ENCODE peak calls at places on chromosome 1, in ten cellular contexts. N, U, Z, A, X, K, G, S, I and F are unnamed samples. For H3K27me3, the result is how much of the 10 kb centered on the place peaks cover.

GRCh38 chr1:193115629-193116227 is 6.1 kb upstream of the CDC73 start:
- DNase-seq in N (no peak), U (peak), Z (no peak), A (peak), X (no peak), K (peak), G (peak), S (no peak), I (peak), F (peak)

GRCh38 chr1:43978551-43979260 is at the start of gene B4GALT2:
- DNase-seq in N (no peak), U (no peak), Z (peak), A (peak), X (no peak), K (no peak), G (peak), S (peak), I (peak), F (peak)

GRCh38 chr1:75125161-75125681 is 9.0 kb upstream of the LHX8 start:
- DNase-seq in N (no peak), U (no peak), Z (no peak), A (no peak), X (no peak), K (no peak), G (no peak), S (no peak), I (no peak), F (no peak)

GRCh38 chr1:22024485-22025367 is 23.3 kb downstream of the CELA3A start:
- DNase-seq in N (peak), U (peak), Z (peak), A (peak), X (peak), K (peak), G (peak), S (peak), I (peak), F (peak)

GRCh38 chr1:244665771-244666217 is 12.9 kb downstream of the DESI2 start:
- DNase-seq in N (no peak), U (peak), Z (no peak), A (no peak), X (peak), K (no peak), G (no peak), S (no peak), I (peak), F (no peak)

GRCh38 chr1:186155594-186155993 is 219.5 kb downstream of the TPR start:
- DNase-seq in N (no peak), U (peak), Z (no peak), A (peak), X (no peak), K (peak), G (no peak), S (no peak), I (peak), F (peak)

GRCh38 chr1:12709696-12710095 is 6.2 kb upstream of the AADACL3 start:
- DNase-seq in N (no peak), U (no peak), Z (no peak), A (no peak), X (no peak), K (no peak), G (no peak), S (no peak), I (no peak), F (no peak)

GRCh38 chr1:40344597-40344996 is 27.5 kb upstream of the COL9A2 start:
- DNase-seq in N (peak), U (peak), Z (no peak), A (no peak), X (no peak), K (no peak), G (no peak), S (peak), I (peak), F (peak)

GRCh38 chr1:93585059-93585966 is 96.3 kb downstream of the BCAR3 start:
- DNase-seq in N (no peak), U (no peak), Z (no peak), A (peak), X (no peak), K (no peak), G (no peak), S (peak), I (peak), F (no peak)

GRCh38 chr1:57411262-57411661 is 12.6 kb downstream of the DAB1 start:
- DNase-seq in N (no peak), U (no peak), Z (no peak), A (peak), X (no peak), K (no peak), G (no peak), S (no peak), I (peak), F (peak)

GRCh38 chr1:71422221-71422620 is 341.4 kb upstream of the ZRANB2 start:
- DNase-seq in N (no peak), U (no peak), Z (no peak), A (no peak), X (no peak), K (no peak), G (no peak), S (no peak), I (no peak), F (no peak)

GRCh38 chr1:45335732-45336365 is 4.1 kb upstream of the TOE1 start:
- DNase-seq in N (no peak), U (no peak), Z (no peak), A (peak), X (no peak), K (no peak), G (no peak), S (no peak), I (no peak), F (no peak)

GRCh38 chr1:12148160-12148957 is 18.4 kb upstream of the TNFRSF1B start:
- DNase-seq in N (no peak), U (no peak), Z (no peak), A (peak), X (no peak), K (peak), G (peak), S (no peak), I (no peak), F (no peak)

GRCh38 chr1:103084176-103084575 is 24.1 kb downstream of the COL11A1 start:
- DNase-seq in N (no peak), U (no peak), Z (no peak), A (no peak), X (no peak), K (no peak), G (no peak), S (no peak), I (no peak), F (no peak)

GRCh38 chr1:47424336-47424982 is 8.4 kb downstream of the FOXE3 start:
- DNase-seq in N (no peak), U (peak), Z (no peak), A (peak), X (no peak), K (peak), G (peak), S (no peak), I (peak), F (peak)

GRCh38 chr1:220788146-220788545 is 1.4 kb downstream of the MTARC1 start:
- DNase-seq in N (no peak), U (no peak), Z (no peak), A (peak), X (no peak), K (no peak), G (no peak), S (no peak), I (peak), F (no peak)
- H3K27me3 ChIP-seq in N (under half), U (under half), Z (under half), A (under half), X (under half), K (under half), G (under half), S (under half), I (under half), F (under half)

GRCh38 chr1:4657244-4657789 is 2.9 kb downstream of the AJAP1 start:
- DNase-seq in N (no peak), U (no peak), Z (no peak), A (no peak), X (no peak), K (no peak), G (no peak), S (no peak), I (no peak), F (no peak)
- H3K4me3 ChIP-seq in N (no peak), U (no peak), Z (peak), A (no peak), X (no peak), K (no peak), G (no peak), S (no peak), I (no peak), F (no peak)

GRCh38 chr1:156430809-156431208 is 61.8 kb downstream of the RHBG start:
- DNase-seq in N (no peak), U (no peak), Z (no peak), A (no peak), X (no peak), K (no peak), G (no peak), S (no peak), I (no peak), F (no peak)

GRCh38 chr1:156430305-156430704 is 61.3 kb downstream of the RHBG start:
- DNase-seq in N (no peak), U (no peak), Z (no peak), A (no peak), X (no peak), K (no peak), G (peak), S (no peak), I (no peak), F (no peak)

GRCh38 chr1:156428772-156429288 is 59.8 kb downstream of the RHBG start:
- DNase-seq in N (no peak), U (no peak), Z (no peak), A (no peak), X (no peak), K (no peak), G (no peak), S (no peak), I (no peak), F (no peak)

GRCh38 chr1:156427858-156428257 is 58.8 kb downstream of the RHBG start:
- DNase-seq in N (no peak), U (no peak), Z (no peak), A (no peak), X (no peak), K (no peak), G (no peak), S (no peak), I (no peak), F (no peak)

GRCh38 chr1:156429308-156430060 is 60.5 kb downstream of the RHBG start:
- DNase-seq in N (no peak), U (no peak), Z (peak), A (no peak), X (no peak), K (no peak), G (no peak), S (no peak), I (no peak), F (no peak)
- H3K27me3 ChIP-seq in N (under half), U (half or more), Z (under half), A (half or more), X (half or more), K (under half), G (under half), S (half or more), I (half or more), F (half or more)

DNA sequence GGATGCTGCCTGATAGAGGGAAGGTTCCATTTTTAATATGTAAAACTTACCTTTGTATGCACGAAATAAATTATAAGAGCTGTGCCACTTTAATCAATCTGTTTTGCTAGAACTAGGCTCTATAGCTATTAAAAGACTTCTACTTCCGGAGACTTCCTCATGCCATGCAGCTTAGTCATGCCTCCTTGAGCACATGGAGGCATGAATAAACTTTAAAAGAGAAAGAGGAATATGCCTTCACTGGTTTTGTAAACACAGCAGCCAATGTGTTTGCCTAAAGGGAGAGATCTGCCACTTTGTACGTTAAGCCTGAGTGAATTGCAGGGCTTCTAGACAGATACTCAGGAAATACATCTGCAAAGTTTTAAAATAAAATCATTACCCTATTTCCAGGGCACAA is 604.6 kb downstream of the LRRIQ3 start:
- DNase-seq in N (no peak), U (peak), Z (no peak), A (peak), X (no peak), K (no peak), G (no peak), S (no peak), I (peak), F (peak)
- H3K4me3 ChIP-seq in N (no peak), U (no peak), Z (no peak), A (no peak), X (no peak), K (no peak), G (no peak), S (no peak), I (no peak), F (no peak)

GRCh38 chr1:220455559-220455958 is 72.4 kb upstream of the MARK1 start:
- DNase-seq in N (no peak), U (no peak), Z (no peak), A (no peak), X (no peak), K (no peak), G (no peak), S (no peak), I (no peak), F (no peak)
- H3K27me3 ChIP-seq in N (under half), U (under half), Z (under half), A (under half), X (under half), K (under half), G (under half), S (under half), I (under half), F (under half)

GRCh38 chr1:212482006-212482351 is 49.3 kb downstream of the NENF start:
- DNase-seq in N (no peak), U (no peak), Z (no peak), A (no peak), X (no peak), K (no peak), G (no peak), S (no peak), I (no peak), F (peak)
- H3K4me3 ChIP-seq in N (no peak), U (no peak), Z (no peak), A (no peak), X (no peak), K (no peak), G (no peak), S (no peak), I (no peak), F (no peak)

DNA sequence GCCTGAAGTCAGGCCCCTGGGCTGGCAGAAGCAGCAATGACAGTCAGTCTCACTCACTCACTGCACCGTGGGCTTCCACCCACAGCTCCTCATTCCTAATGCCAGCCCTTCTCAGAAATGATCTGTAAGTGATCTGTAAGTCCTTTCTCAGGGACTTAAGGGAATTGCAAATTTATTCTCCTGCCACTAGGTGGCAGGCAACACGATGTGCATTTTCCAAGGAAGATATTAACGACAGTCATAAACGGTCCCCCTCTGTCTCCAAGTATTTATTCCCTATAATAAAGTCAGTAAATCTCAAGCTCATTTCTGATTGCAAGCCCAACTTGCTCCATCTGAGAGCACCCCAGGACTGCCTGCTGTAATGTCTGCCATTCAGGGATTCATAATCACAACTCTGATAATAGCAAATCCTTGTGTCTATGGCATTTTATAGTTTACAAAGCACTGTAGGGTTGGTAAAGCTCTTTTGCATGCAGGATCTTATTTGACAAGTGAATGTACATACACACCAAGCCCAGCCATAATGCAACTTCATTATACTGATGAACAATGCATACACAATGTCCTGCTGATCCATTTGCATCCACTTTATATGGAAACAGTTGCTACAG is 380.6 kb upstream of the CAMK1G start:
- DNase-seq in N (no peak), U (peak), Z (no peak), A (peak), X (no peak), K (peak), G (peak), S (no peak), I (peak), F (no peak)
- H3K27me3 ChIP-seq in N (under half), U (under half), Z (under half), A (under half), X (under half), K (under half), G (under half), S (under half), I (under half), F (under half)